ENCODE peak calls at places on chromosomes 5 and 9, in seven cellular contexts. V, P, O, S, T, R and C are unnamed samples.

GRCh38 chr5:175687231-175687701 is 29.4 kb downstream of the HRH2 start:
- DNase-seq in S (no peak), P (no peak), T (no peak), V (no peak), O (peak; percentile 61), R (no peak), C (no peak)

GRCh38 chr9:38083858-38084555 is 15.0 kb upstream of the SHB start:
- DNase-seq in V (no peak), O (peak; percentile 37), P (no peak), R (no peak), T (no peak), S (no peak), C (no peak)

GRCh38 chr9:73081979-73082657 is 69.5 kb upstream of the ANXA1 start:
- DNase-seq in O (no peak), P (peak; percentile 35), T (peak; percentile 21), R (no peak), V (no peak), S (peak; percentile 26), C (peak; percentile 61)

GRCh38 chr9:14346301-14346721 is 32.4 kb upstream of the NFIB start:
- DNase-seq in V (peak; percentile 86), O (no peak), P (no peak), T (no peak), R (no peak), S (no peak), C (no peak)

GRCh38 chr9:95343725-95344287 is 26.3 kb upstream of the FANCC start:
- DNase-seq in P (no peak), V (no peak), R (no peak), O (no peak), T (no peak), S (no peak), C (no peak)

GRCh38 chr5:173452506-173452905 is 124.3 kb upstream of the STC2 start:
- DNase-seq in O (no peak), P (no peak), S (no peak), R (no peak), T (no peak), V (no peak), C (no peak)

GRCh38 chr5:91443761-91444467 is 60.8 kb upstream of the ARRDC3 start:
- DNase-seq in V (no peak), T (no peak), S (no peak), O (no peak), R (no peak), P (no peak), C (no peak)

GRCh38 chr9:93814561-93814960 is 140.6 kb downstream of the BARX1 start:
- DNase-seq in V (peak; percentile 77), S (peak; percentile 23), P (no peak), R (no peak), O (no peak), T (no peak), C (no peak)

GRCh38 chr5:40480392-40480791 is 199.3 kb upstream of the PTGER4 start:
- DNase-seq in T (no peak), S (no peak), O (no peak), R (no peak), P (peak; percentile 25), V (no peak), C (no peak)

GRCh38 chr5:125058185-125058826 is 311.9 kb upstream of the ZNF608 start:
- DNase-seq in O (no peak), P (no peak), S (no peak), R (no peak), T (no peak), V (peak; percentile 23), C (no peak)

GRCh38 chr5:89236900-89237299 is 353.9 kb upstream of the MEF2C start:
- DNase-seq in P (no peak), R (no peak), S (no peak), O (no peak), V (no peak), T (no peak), C (no peak)

GRCh38 chr5:1834721-1835425 is 33.7 kb downstream of the NDUFS6 start:
- DNase-seq in R (no peak), P (no peak), T (no peak), S (no peak), O (no peak), V (no peak), C (no peak)

GRCh38 chr9:101705135-101705661 is 33.2 kb downstream of the GRIN3A start:
- DNase-seq in P (no peak), O (no peak), T (peak; percentile 54), V (peak; percentile 71), R (peak; percentile 67), S (no peak), C (no peak)

GRCh38 chr5:76682395-76682794 is 33.5 kb upstream of the F2R start:
- DNase-seq in O (no peak), V (no peak), S (no peak), P (no peak), R (no peak), T (no peak), C (no peak)

GRCh38 chr9:121692606-121693505 is 41.4 kb downstream of the DAB2IP start:
- DNase-seq in T (no peak), V (no peak), O (no peak), P (no peak), S (peak; percentile 94), R (no peak), C (peak; percentile 26)

GRCh38 chr5:84088996-84089395 is 295.7 kb downstream of the EDIL3 start:
- DNase-seq in P (peak; percentile 35), T (no peak), O (no peak), S (peak; percentile 5), R (no peak), V (no peak), C (peak; percentile 42)

GRCh38 chr5:128154943-128155342 is 71.4 kb downstream of the SLC12A2 start:
- DNase-seq in S (no peak), V (no peak), T (no peak), P (no peak), R (no peak), O (peak; percentile 26), C (no peak)

GRCh38 chr5:69276422-69277174 is 41.9 kb downstream of the CDK7 start:
- DNase-seq in P (no peak), V (no peak), S (no peak), T (no peak), R (no peak), O (no peak), C (no peak)

GRCh38 chr9:89999534-90000370 is 394.9 kb downstream of the GADD45G start:
- DNase-seq in R (peak; percentile 90), S (peak; percentile 47), T (peak; percentile 48), P (peak; percentile 82), V (peak; percentile 93), O (peak; percentile 88), C (peak; percentile 82)

GRCh38 chr9:84315278-84315877 is 25.2 kb downstream of the SLC28A3 start:
- DNase-seq in P (peak; percentile 77), R (peak; percentile 83), T (peak; percentile 46), O (no peak), S (peak; percentile 53), V (peak; percentile 46), C (peak; percentile 65)

GRCh38 chr9:136773386-136774044 is 9.2 kb upstream of the LCN15 start:
- DNase-seq in O (no peak), R (no peak), T (no peak), S (no peak), P (peak; percentile 61), V (no peak), C (peak; percentile 91)

GRCh38 chr9:136193891-136194279 is 11.0 kb downstream of the LHX3 start:
- DNase-seq in P (no peak), V (no peak), T (no peak), S (no peak), O (no peak), R (no peak), C (no peak)

GRCh38 chr5:15702102-15702501 is 202.1 kb downstream of the FBXL7 start:
- DNase-seq in P (peak; percentile 28), T (no peak), O (no peak), V (no peak), R (no peak), S (peak; percentile 23), C (no peak)